ENCODE peak calls at places on chromosomes 3 and 15, in ten cellular contexts. Y is HCT116, U is Caco-2, E is stomach, G is heart right ventricle, X is foreskin fibroblast, I is HFF-Myc, L is keratinocyte, F is astrocyte of the cerebellum, O is fibroblast of the aortic adventitia. R is an unnamed sample.

GRCh38 chr3:146577662-146578061 is 27.5 kb downstream of the PLSCR5 start:
- DNase-seq in Y (peak), U (no peak), E (no peak), G (no peak), X (peak), I (no peak), L (no peak), F (peak), O (peak), R (no peak)

GRCh38 chr3:196280689-196281463 is 6.7 kb downstream of the PCYT1A start:
- DNase-seq in Y (no peak), U (no peak), E (no peak), G (no peak), X (no peak), I (no peak), L (no peak), F (no peak), O (no peak), R (peak)

GRCh38 chr3:101036676-101037075 is 43.5 kb upstream of the ABI3BP start:
- DNase-seq in Y (peak), U (no peak), E (no peak), G (no peak), X (no peak), I (no peak), L (peak), F (no peak), O (no peak), R (no peak)

GRCh38 chr15:89206908-89207331 is 14.5 kb downstream of the RLBP1 start:
- DNase-seq in Y (peak), U (peak), E (peak), G (peak), X (peak), I (peak), L (no peak), F (peak), O (peak), R (no peak)

GRCh38 chr3:190120161-190121060 is at the start of gene P3H2:
- DNase-seq in Y (peak), U (peak), E (peak), G (peak), X (peak), I (peak), L (peak), F (peak), O (peak), R (no peak)

GRCh38 chr3:125116311-125117069 is 60.7 kb upstream of the HEG1 start:
- DNase-seq in Y (no peak), U (no peak), E (no peak), G (no peak), X (peak), I (peak), L (no peak), F (no peak), O (peak), R (no peak)

GRCh38 chr15:56934269-56934668 is 15.8 kb downstream of the TCF12 start:
- DNase-seq in Y (no peak), U (no peak), E (no peak), G (no peak), X (no peak), I (no peak), L (no peak), F (no peak), O (no peak), R (no peak)

GRCh38 chr15:46296797-46297196 is 662.0 kb downstream of the SQOR start:
- DNase-seq in Y (no peak), U (no peak), E (no peak), G (no peak), X (no peak), I (no peak), L (no peak), F (no peak), O (no peak), R (no peak)

GRCh38 chr15:68559342-68560310 is 19.2 kb upstream of the CORO2B start:
- DNase-seq in Y (peak), U (peak), E (peak), G (peak), X (peak), I (peak), L (no peak), F (peak), O (peak), R (no peak)

GRCh38 chr3:42505203-42505848 is 2.9 kb downstream of the VIPR1 start:
- DNase-seq in Y (no peak), U (peak), E (peak), G (no peak), X (no peak), I (no peak), L (no peak), F (no peak), O (no peak), R (no peak)

GRCh38 chr15:89492111-89492641 is 4.2 kb downstream of the RHCG start:
- DNase-seq in Y (no peak), U (no peak), E (no peak), G (no peak), X (no peak), I (no peak), L (no peak), F (no peak), O (no peak), R (no peak)

GRCh38 chr3:17581421-17582080 is 160.9 kb downstream of the TBC1D5 start:
- DNase-seq in Y (no peak), U (no peak), E (no peak), G (no peak), X (peak), I (no peak), L (no peak), F (no peak), O (peak), R (no peak)

GRCh38 chr15:74317820-74318375 is 49.5 kb downstream of the CYP11A1 start:
- DNase-seq in Y (no peak), U (no peak), E (no peak), G (peak), X (peak), I (peak), L (no peak), F (peak), O (peak), R (no peak)

GRCh38 chr15:96230557-96231181 is 99.8 kb upstream of the NR2F2 start:
- DNase-seq in Y (no peak), U (no peak), E (no peak), G (no peak), X (peak), I (no peak), L (peak), F (no peak), O (peak), R (no peak)

GRCh38 chr15:58293622-58294550 is 137.9 kb upstream of the LIPC start:
- DNase-seq in Y (no peak), U (peak), E (no peak), G (no peak), X (no peak), I (no peak), L (no peak), F (no peak), O (no peak), R (no peak)

GRCh38 chr15:40762919-40763800 is 708 bp upstream of the GCHFR start:
- DNase-seq in Y (no peak), U (peak), E (peak), G (peak), X (no peak), I (no peak), L (no peak), F (no peak), O (peak), R (no peak)

GRCh38 chr15:40108061-40108854 is 421 bp downstream of the BMF start:
- DNase-seq in Y (no peak), U (peak), E (peak), G (peak), X (no peak), I (no peak), L (no peak), F (no peak), O (peak), R (no peak)

GRCh38 chr3:133408961-133409360 is 9.1 kb downstream of the BFSP2 start:
- DNase-seq in Y (no peak), U (no peak), E (no peak), G (no peak), X (no peak), I (no peak), L (no peak), F (peak), O (peak), R (no peak)

GRCh38 chr15:68442041-68442440 is 10.1 kb upstream of the ITGA11 start:
- DNase-seq in Y (no peak), U (no peak), E (no peak), G (no peak), X (no peak), I (no peak), L (no peak), F (no peak), O (no peak), R (no peak)

GRCh38 chr3:23944861-23945652 is at the start of gene NR1D2:
- DNase-seq in Y (peak), U (peak), E (peak), G (peak), X (peak), I (no peak), L (no peak), F (peak), O (peak), R (no peak)
- TF ChIP-seq CTCF in Y (no peak), U (no peak), E (no peak), G (no peak), X (no peak), I (no peak), L (no peak), F (no peak), O (no peak), R (no peak)

DNA sequence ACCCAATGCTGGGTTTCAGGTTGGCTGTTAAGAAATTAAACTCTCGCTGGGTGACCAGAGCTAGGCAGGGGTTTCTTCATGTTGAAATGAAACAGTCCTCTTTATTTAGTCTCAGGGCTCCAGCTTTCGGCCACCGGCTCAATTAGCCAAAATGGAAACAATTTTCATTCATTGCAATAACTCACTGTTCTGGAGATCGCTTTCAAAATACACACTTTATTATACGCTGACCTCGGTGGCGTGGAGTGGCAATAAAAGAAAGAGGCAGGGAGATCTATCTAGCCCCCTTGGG is 3.8 kb upstream of the MECOM start:
- DNase-seq in Y (no peak), U (no peak), E (no peak), G (no peak), X (no peak), I (no peak), L (no peak), F (no peak), O (no peak), R (no peak)
- H3K4me3 ChIP-seq in Y (no peak), U (no peak), E (peak), G (no peak), X (no peak), I (no peak), L (no peak), F (no peak), O (no peak), R (no peak)

GRCh38 chr3:99620077-99620476 is 18.3 kb upstream of the COL8A1 start:
- DNase-seq in Y (no peak), U (no peak), E (no peak), G (no peak), X (no peak), I (no peak), L (no peak), F (no peak), O (no peak), R (no peak)
- TF ChIP-seq CTCF in Y (no peak), U (no peak), E (no peak), G (no peak), X (no peak), I (no peak), L (no peak), F (no peak), O (peak), R (no peak)

GRCh38 chr3:110814170-110815007 is 257.2 kb upstream of the NECTIN3 start:
- DNase-seq in Y (peak), U (no peak), E (no peak), G (no peak), X (peak), I (peak), L (no peak), F (peak), O (peak), R (peak)

GRCh38 chr3:110816008-110816407 is 255.6 kb upstream of the NECTIN3 start:
- DNase-seq in Y (peak), U (no peak), E (no peak), G (no peak), X (no peak), I (no peak), L (no peak), F (no peak), O (no peak), R (no peak)

GRCh38 chr3:110811050-110811449 is 260.6 kb upstream of the NECTIN3 start:
- DNase-seq in Y (no peak), U (no peak), E (no peak), G (no peak), X (peak), I (no peak), L (no peak), F (peak), O (peak), R (no peak)

GRCh38 chr3:110813541-110813940 is 258.1 kb upstream of the NECTIN3 start:
- DNase-seq in Y (peak), U (no peak), E (no peak), G (no peak), X (no peak), I (no peak), L (no peak), F (no peak), O (no peak), R (no peak)

DNA sequence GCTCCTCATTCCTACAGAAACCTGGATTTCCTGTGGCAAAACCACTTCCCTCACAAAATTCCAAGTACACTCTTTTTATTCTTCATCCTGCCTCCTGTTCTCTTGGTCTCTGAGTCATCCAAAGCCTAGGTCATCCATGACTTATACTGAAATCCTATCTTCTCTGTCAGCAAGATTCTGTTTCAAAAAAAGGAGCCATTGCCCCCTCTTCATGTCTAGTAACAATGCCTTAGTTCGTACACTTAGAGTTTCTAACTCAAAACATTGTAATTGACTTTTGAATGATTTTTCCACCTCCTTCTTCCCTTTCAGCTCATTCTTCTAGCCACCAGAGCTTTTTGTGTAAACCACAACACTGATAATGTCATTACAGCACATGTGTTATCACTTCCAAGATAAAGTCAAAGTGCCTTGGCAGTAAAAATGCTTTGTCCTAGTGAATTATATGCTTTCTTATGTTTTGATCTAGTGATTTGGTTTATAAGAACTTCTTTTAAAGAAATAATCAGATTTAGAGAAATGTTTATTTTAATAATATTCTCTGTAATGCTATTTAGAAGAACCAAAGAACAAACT is 256.5 kb upstream of the NECTIN3 start:
- DNase-seq in Y (peak), U (no peak), E (no peak), G (no peak), X (peak), I (peak), L (no peak), F (peak), O (peak), R (no peak)
- H3K4me3 ChIP-seq in Y (peak), U (no peak), E (no peak), G (no peak), X (no peak), I (no peak), L (no peak), F (no peak), O (no peak), R (no peak)

DNA sequence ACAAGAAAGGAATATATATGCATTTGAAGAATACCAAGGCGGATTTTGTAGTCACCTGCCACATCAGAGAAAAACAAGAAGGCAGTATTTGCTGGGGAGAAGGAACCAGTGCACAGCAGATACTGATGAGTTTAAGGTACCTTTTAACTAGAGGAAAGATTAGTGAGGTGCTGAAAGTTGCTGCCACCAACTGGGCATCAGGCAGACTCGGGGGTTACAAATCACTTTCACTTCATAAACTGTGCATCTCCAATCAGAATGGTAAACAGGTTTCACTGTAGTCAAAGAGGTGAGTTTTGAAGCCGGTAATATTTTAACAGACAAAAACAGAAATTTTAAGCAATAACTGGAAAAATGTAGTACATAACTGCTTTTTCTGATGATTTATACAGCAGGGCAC is 4.1 kb downstream of the FBN1 start:
- DNase-seq in Y (no peak), U (no peak), E (no peak), G (no peak), X (peak), I (no peak), L (no peak), F (no peak), O (peak), R (no peak)
- TF ChIP-seq CTCF in Y (no peak), U (no peak), E (no peak), G (peak), X (peak), I (peak), L (peak), F (peak), O (peak), R (peak)

GRCh38 chr3:50467932-50468331 is 35.5 kb downstream of the CACNA2D2 start:
- DNase-seq in Y (no peak), U (no peak), E (no peak), G (no peak), X (no peak), I (no peak), L (no peak), F (no peak), O (no peak), R (no peak)
- H3K4me3 ChIP-seq in Y (no peak), U (no peak), E (no peak), G (no peak), X (no peak), I (no peak), L (no peak), F (no peak), O (no peak), R (no peak)

R was measured in GM12864.